ENCODE peak calls at places on chromosomes 16 and 17, in six cellular contexts. B is Panc1; O is activated naive CD4-positive, alpha-beta T cell treated with Interleukin-2 at 50 U/mL for 16 hours; F is HEK293T; E is testis; X is activated CD4-positive, alpha-beta T cell treated with anti-CD3 and anti-CD28 coated beads for 48 hours. C is an unnamed sample.

GRCh38 chr17:1091190-1091534 is 88.6 kb downstream of the ABR start:
- DNase-seq in X (no peak), B (no peak), E (no peak), F (no peak), O (no peak), C (no peak)

GRCh38 chr17:75267146-75267402 is 4.0 kb downstream of the MIF4GD start:
- DNase-seq in O (no peak), X (no peak), E (no peak), F (no peak), B (no peak), C (no peak)

GRCh38 chr17:76076765-76077581 is 2.0 kb upstream of the ZACN start:
- DNase-seq in X (peak; percentile 55), B (no peak), E (no peak), F (no peak), O (peak; percentile 40), C (no peak)

GRCh38 chr17:34146440-34147043 is 108.5 kb upstream of the CCL2 start:
- DNase-seq in B (peak; percentile 24), E (peak; percentile 68), X (peak; percentile 76), F (peak; percentile 27), O (peak; percentile 34), C (no peak)

GRCh38 chr17:66354981-66355380 is 52.6 kb downstream of the PRKCA start:
- DNase-seq in F (no peak), E (no peak), B (no peak), X (no peak), O (no peak), C (peak; percentile 39)

GRCh38 chr16:4660454-4661007 is 32.8 kb upstream of the NUDT16L1 start:
- DNase-seq in F (no peak), X (peak; percentile 84), O (peak; percentile 74), B (no peak), E (peak; percentile 83), C (no peak)

GRCh38 chr17:2883544-2884203 is 87.4 kb downstream of the RAP1GAP2 start:
- DNase-seq in B (no peak), O (no peak), F (no peak), E (no peak), X (no peak), C (no peak)

GRCh38 chr17:43418441-43419374 is 19.9 kb downstream of the ARL4D start:
- DNase-seq in B (no peak), O (no peak), X (peak; percentile 34), F (peak; percentile 39), E (no peak), C (peak; percentile 77)

GRCh38 chr16:66416136-66416535 is 11.0 kb upstream of the BEAN1 start:
- DNase-seq in F (no peak), O (no peak), E (no peak), X (no peak), B (no peak), C (no peak)

GRCh38 chr16:46762583-46762982 is 14.4 kb upstream of the MYLK3 start:
- DNase-seq in B (no peak), X (no peak), O (no peak), E (no peak), F (no peak), C (no peak)

GRCh38 chr17:39527220-39527813 is 66.0 kb downstream of the CDK12 start:
- DNase-seq in O (no peak), B (no peak), X (no peak), F (peak; percentile 8), E (no peak), C (no peak)

GRCh38 chr16:69561901-69562300 is 3.9 kb upstream of the NFAT5 start:
- DNase-seq in B (no peak), E (no peak), O (no peak), F (no peak), X (no peak), C (no peak)

GRCh38 chr17:19334331-19334730 is 28.2 kb downstream of the B9D1 start:
- DNase-seq in X (no peak), F (no peak), O (no peak), B (no peak), E (no peak), C (no peak)

GRCh38 chr17:40952675-40953074 is 14.1 kb downstream of the KRT39 start:
- DNase-seq in X (no peak), O (no peak), F (no peak), E (no peak), B (no peak), C (peak; percentile 91)

GRCh38 chr17:27572665-27573064 is 58.3 kb upstream of the LGALS9 start:
- DNase-seq in F (no peak), E (no peak), O (peak; percentile 65), X (peak; percentile 83), B (no peak), C (no peak)

GRCh38 chr17:66542183-66542966 is 240.0 kb downstream of the PRKCA start:
- DNase-seq in E (no peak), O (no peak), F (no peak), B (no peak), X (no peak), C (no peak)

GRCh38 chr17:49715221-49715620 is 7.5 kb upstream of the SLC35B1 start:
- DNase-seq in E (no peak), X (peak; percentile 38), B (no peak), F (no peak), O (peak; percentile 49), C (no peak)

GRCh38 chr17:4475463-4475862 is 23.2 kb upstream of the SPNS2 start:
- DNase-seq in O (no peak), B (no peak), E (no peak), F (no peak), X (no peak), C (no peak)

GRCh38 chr17:10290046-10290445 is 82.8 kb downstream of the MYH13 start:
- DNase-seq in X (no peak), E (no peak), B (no peak), O (no peak), F (no peak), C (no peak)

GRCh38 chr16:54974391-54974790 is 43.7 kb downstream of the IRX5 start:
- DNase-seq in E (no peak), O (no peak), X (no peak), F (peak; percentile 50), B (no peak), C (no peak)

GRCh38 chr16:71927383-71927782 is 32.1 kb downstream of the IST1 start:
- DNase-seq in X (no peak), B (no peak), E (peak; percentile 79), F (no peak), O (no peak), C (peak; percentile 80)

GRCh38 chr16:23357761-23358290 is 55.7 kb downstream of the SCNN1B start:
- DNase-seq in E (no peak), B (no peak), O (no peak), F (no peak), X (no peak), C (no peak)

GRCh38 chr16:57305159-57305811 is 20.8 kb upstream of the PLLP start:
- DNase-seq in B (no peak), F (no peak), O (no peak), E (peak; percentile 43), X (no peak), C (no peak)

GRCh38 chr16:87602005-87602790 is at the start of gene JPH3:
- DNase-seq in O (no peak), F (peak; percentile 62), B (no peak), X (no peak), E (peak; percentile 38), C (no peak)

GRCh38 chr17:59492091-59492451 is 73.3 kb upstream of the DHX40 start:
- DNase-seq in O (no peak), F (no peak), E (no peak), B (no peak), X (no peak), C (no peak)

GRCh38 chr17:6660101-6660500 is 8.5 kb downstream of the C17orf100 start:
- DNase-seq in O (no peak), F (no peak), X (no peak), E (no peak), B (no peak), C (no peak)

GRCh38 chr17:5584383-5584951 is at the start of gene NLRP1:
- DNase-seq in X (peak; percentile 97), F (peak; percentile 6), E (peak; percentile 62), B (no peak), O (peak; percentile 94), C (peak; percentile 82)

GRCh38 chr17:38920374-38921291 is 4.8 kb upstream of the LASP1NB start:
- DNase-seq in X (no peak), F (no peak), E (peak; percentile 9), O (no peak), B (no peak), C (no peak)

GRCh38 chr16:28494141-28494851 is at the start of gene APOBR:
- DNase-seq in E (peak; percentile 33), O (peak; percentile 88), B (no peak), F (no peak), X (peak; percentile 88), C (no peak)